ENCODE peak calls at places on chromosomes 11 and 22, in eight cellular contexts. Q is H1, M is A549, J is K562, C is SK-N-SH, E is HCT116, O is GM12878, F is IMR-90. V is an unnamed sample.

GRCh38 chr22:18116634-18117033 is 6.0 kb downstream of the TUBA8 start:
- DNase-seq in C (no peak), E (no peak), F (no peak), Q (no peak), J (no peak), M (no peak), O (no peak), V (no peak)

GRCh38 chr11:123194308-123195181 is 503 bp downstream of the CLMP start:
- DNase-seq in Q (no peak), J (no peak), F (peak; percentile 48), M (peak; percentile 39), C (peak; percentile 86), O (no peak), E (no peak), V (no peak)

GRCh38 chr11:119375629-119376196 is 5.8 kb downstream of the USP2 start:
- DNase-seq in O (no peak), E (no peak), J (peak; percentile 59), Q (peak; percentile 57), M (no peak), C (peak; percentile 45), F (peak; percentile 86), V (peak; percentile 58)

GRCh38 chr11:75911459-75911858 is 96.4 kb downstream of the UVRAG start:
- DNase-seq in M (no peak), C (no peak), J (no peak), F (no peak), O (no peak), E (no peak), Q (no peak), V (no peak)

GRCh38 chr11:83427943-83428342 is 141.8 kb upstream of the CCDC90B start:
- DNase-seq in F (no peak), O (no peak), J (no peak), Q (no peak), E (no peak), M (no peak), C (no peak), V (no peak)

GRCh38 chr11:61149624-61150615 is 11.3 kb downstream of the VPS37C start:
- DNase-seq in Q (no peak), J (peak; percentile 66), C (no peak), E (no peak), F (peak; percentile 63), O (no peak), M (no peak), V (peak; percentile 46)

GRCh38 chr11:134385774-134386565 is 26.1 kb downstream of the B3GAT1 start:
- DNase-seq in Q (no peak), C (peak; percentile 73), O (no peak), J (no peak), F (no peak), E (no peak), M (no peak), V (no peak)

GRCh38 chr11:128908391-128909246 is 17.5 kb downstream of the KCNJ5 start:
- DNase-seq in E (peak; percentile 45), J (no peak), F (peak; percentile 82), Q (no peak), C (peak; percentile 74), O (no peak), M (peak; percentile 27), V (no peak)

GRCh38 chr11:60209977-60210376 is 27.1 kb upstream of the MS4A6A start:
- DNase-seq in M (no peak), E (no peak), C (no peak), Q (no peak), F (no peak), O (no peak), J (no peak), V (no peak)

GRCh38 chr11:1931791-1932480 is 12.4 kb downstream of the TNNT3 start:
- DNase-seq in F (no peak), J (no peak), E (no peak), O (no peak), C (peak; percentile 38), Q (no peak), M (no peak), V (no peak)

GRCh38 chr11:125881291-125881690 is 6.2 kb upstream of the HYLS1 start:
- DNase-seq in E (no peak), C (no peak), O (no peak), J (no peak), F (no peak), Q (no peak), M (no peak), V (no peak)

GRCh38 chr22:23827351-23827995 is 11.3 kb downstream of the DERL3 start:
- DNase-seq in J (no peak), M (no peak), Q (no peak), O (no peak), F (no peak), C (peak; percentile 10), E (no peak), V (no peak)

GRCh38 chr11:111735262-111736116 is 30.7 kb downstream of the PPP2R1B start:
- DNase-seq in C (peak; percentile 88), M (no peak), Q (no peak), E (no peak), O (no peak), F (peak; percentile 99), J (no peak), V (no peak)

GRCh38 chr11:130436171-130436570 is 7.8 kb upstream of the ADAMTS8 start:
- DNase-seq in M (no peak), C (no peak), Q (no peak), E (no peak), O (no peak), J (no peak), F (no peak), V (no peak)

GRCh38 chr11:68258363-68258765 is 13.4 kb downstream of the C11orf24 start:
- DNase-seq in J (no peak), F (no peak), C (no peak), E (no peak), M (no peak), Q (no peak), O (no peak), V (no peak)

DNA sequence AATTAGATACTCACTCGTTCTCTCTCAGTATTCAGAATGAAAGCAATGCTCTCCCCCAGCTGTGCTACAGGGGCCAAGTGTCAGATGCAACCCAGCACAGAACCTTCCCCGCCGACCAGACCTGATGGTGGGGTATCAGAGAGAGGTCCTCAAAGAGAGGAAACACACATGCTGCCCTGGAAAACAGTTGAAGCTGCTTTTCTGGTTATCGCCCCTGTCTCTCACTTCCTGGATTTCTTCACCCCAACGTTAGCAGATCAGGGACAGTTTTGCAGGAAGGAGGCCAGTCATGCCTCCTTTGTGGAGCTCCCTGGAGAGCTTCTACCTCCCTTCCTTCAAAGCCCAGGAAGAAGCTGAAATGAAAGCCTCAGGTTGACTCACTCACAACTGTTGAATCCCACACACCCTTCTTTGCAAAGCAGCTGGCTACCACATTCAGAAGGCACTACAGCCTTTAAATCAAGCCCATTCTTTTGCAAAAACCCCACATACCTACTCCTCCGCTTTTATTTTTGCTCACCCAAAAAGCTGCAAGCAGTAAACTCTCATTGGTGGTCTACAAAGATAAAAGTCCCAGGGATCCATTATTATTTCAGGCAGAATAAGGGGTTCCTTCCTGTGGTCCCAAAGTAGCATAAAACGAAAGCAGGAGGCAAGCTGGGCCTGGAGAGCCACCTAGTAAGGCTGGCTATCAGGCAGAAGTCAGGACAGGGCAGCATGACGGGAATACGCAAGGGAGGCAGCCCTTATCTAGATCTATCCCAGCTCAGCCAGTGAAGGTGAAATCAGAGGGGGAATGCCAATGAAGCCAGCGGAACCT is 23.3 kb downstream of the LARGE1 start:
- DNase-seq in E (no peak), F (peak; percentile 45), Q (no peak), O (no peak), C (peak; percentile 32), M (no peak), J (no peak), V (no peak)
- TF ChIP-seq RAD21 in E (no peak), F (no peak), Q (no peak), O (no peak), C (no peak), M (no peak), J (no peak), V (no peak)

GRCh38 chr22:49019737-49020136 is 807.9 kb downstream of the BRD1 start:
- DNase-seq in C (no peak), E (no peak), M (no peak), J (no peak), O (no peak), Q (peak; percentile 33), F (no peak), V (no peak)
- TF ChIP-seq RAD21 in C (no peak), E (no peak), M (no peak), J (no peak), O (no peak), Q (no peak), F (no peak), V (no peak)

GRCh38 chr22:46775789-46776485 is 13.5 kb downstream of the TBC1D22A start:
- DNase-seq in J (no peak), E (no peak), M (no peak), O (no peak), F (no peak), Q (no peak), C (no peak), V (peak; percentile 43)

GRCh38 chr22:46773074-46773473 is 10.6 kb downstream of the TBC1D22A start:
- DNase-seq in J (no peak), O (no peak), Q (no peak), F (no peak), C (no peak), M (no peak), E (no peak), V (no peak)

GRCh38 chr22:46776486-46776826 is 14.0 kb downstream of the TBC1D22A start:
- DNase-seq in O (no peak), M (no peak), F (no peak), J (no peak), E (no peak), Q (no peak), C (no peak), V (no peak)

GRCh38 chr22:46775364-46775758 is 12.9 kb downstream of the TBC1D22A start:
- DNase-seq in Q (no peak), J (no peak), O (no peak), C (no peak), F (no peak), E (no peak), M (no peak), V (no peak)

DNA sequence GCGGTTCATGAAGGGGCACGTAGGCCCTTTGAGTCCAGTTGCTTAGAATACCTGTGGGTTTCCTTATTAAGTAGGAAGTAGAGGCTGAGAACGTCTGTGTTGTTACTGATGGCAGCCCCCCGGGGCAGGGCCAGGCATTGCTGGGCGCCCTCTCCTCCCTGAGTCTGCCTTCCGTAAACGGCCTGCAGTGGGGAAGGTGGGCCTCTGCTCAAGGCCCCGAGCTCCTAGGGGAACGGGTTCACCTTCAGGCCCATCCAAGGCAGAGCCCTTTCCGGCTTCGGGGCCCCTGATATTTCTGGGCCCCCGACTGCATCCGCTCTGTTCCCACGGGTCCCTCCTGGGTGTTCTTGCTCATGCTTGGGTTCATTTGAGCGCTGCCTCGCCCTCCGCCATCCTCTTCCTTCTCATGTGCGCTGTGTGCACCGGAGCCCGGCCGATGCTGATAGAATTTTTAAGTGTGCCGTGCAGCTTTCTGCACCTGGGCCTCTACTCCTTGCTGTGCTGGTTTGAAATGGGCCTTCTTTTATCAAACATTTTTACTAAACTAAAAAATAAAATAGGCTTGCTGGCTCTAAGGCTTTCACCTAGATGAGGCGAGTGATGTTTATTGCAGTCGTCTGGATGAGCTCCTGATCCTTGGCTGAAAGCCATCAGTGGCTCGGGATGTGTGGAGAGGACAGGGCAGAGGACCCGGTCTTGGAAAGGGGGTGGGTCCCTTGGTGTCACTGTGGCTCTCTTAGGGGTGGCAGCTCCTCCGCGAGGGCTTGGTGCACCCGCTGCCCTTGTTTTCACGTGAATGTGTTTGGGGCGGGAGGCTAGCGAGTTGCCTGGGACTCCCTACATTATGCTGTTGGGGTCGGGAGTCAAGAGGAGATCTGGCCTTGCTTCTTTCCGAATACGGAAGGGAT is 12.3 kb downstream of the TBC1D22A start:
- DNase-seq in M (no peak), F (no peak), E (no peak), O (no peak), C (no peak), Q (no peak), J (no peak), V (no peak)
- TF ChIP-seq RAD21 in M (no peak), F (no peak), E (no peak), O (no peak), C (no peak), Q (no peak), J (no peak), V (no peak)

GRCh38 chr11:15258433-15259350 is 144.0 kb downstream of the INSC start:
- DNase-seq in M (peak; percentile 38), F (peak; percentile 34), J (peak; percentile 6), C (no peak), Q (no peak), O (no peak), E (peak; percentile 51), V (peak; percentile 62)
- TF ChIP-seq RAD21 in M (peak; percentile 19), F (no peak), J (no peak), C (peak; percentile 23), Q (peak; percentile 31), O (no peak), E (peak; percentile 51), V (no peak)